ENCODE peak calls at places on chromosomes 3 and 15, in four cellular contexts. E is HepG2, U is HCT116, Q is neuronal stem cell. H is an unnamed sample.

GRCh38 chr3:14234197-14235002 is 55.8 kb downstream of the LSM3 start:
- DNase-seq in E (peak), U (no peak), Q (no peak), H (peak)

GRCh38 chr3:59573911-59574310 is 524.1 kb upstream of the CFAP20DC start:
- DNase-seq in E (no peak), U (no peak), Q (no peak), H (no peak)

GRCh38 chr3:52851348-52851747 is 16.5 kb upstream of the MUSTN1 start:
- DNase-seq in E (peak), U (peak), Q (peak), H (peak)

GRCh38 chr3:171342200-171342599 is 118.0 kb downstream of the TNIK start:
- DNase-seq in E (no peak), U (no peak), Q (no peak), H (no peak)

GRCh38 chr15:90915216-90915807 is 12.2 kb downstream of the MAN2A2 start:
- DNase-seq in E (no peak), U (no peak), Q (no peak), H (no peak)

GRCh38 chr3:73604491-73604890 is 20.2 kb downstream of the PDZRN3 start:
- DNase-seq in E (no peak), U (no peak), Q (no peak), H (peak)

GRCh38 chr3:78899846-78900245 is 868.0 kb downstream of the ROBO1 start:
- DNase-seq in E (no peak), U (no peak), Q (no peak), H (no peak)

GRCh38 chr3:183613366-183614293 is 21.8 kb upstream of the KLHL24 start:
- DNase-seq in E (no peak), U (no peak), Q (no peak), H (no peak)

GRCh38 chr15:23424111-23424904 is 22.7 kb downstream of the GOLGA6L2 start:
- DNase-seq in E (no peak), U (no peak), Q (no peak), H (no peak)

GRCh38 chr3:108907194-108907593 is 46.5 kb downstream of the GUCA1C start:
- DNase-seq in E (no peak), U (no peak), Q (no peak), H (peak)

GRCh38 chr3:151903501-151903991 is 30.1 kb downstream of the SUCNR1 start:
- DNase-seq in E (no peak), U (no peak), Q (no peak), H (peak)

GRCh38 chr3:107285197-107285596 is 92.0 kb upstream of the CCDC54 start:
- DNase-seq in E (no peak), U (no peak), Q (no peak), H (peak)

GRCh38 chr15:78035319-78035718 is 42.2 kb downstream of the TBC1D2B start:
- DNase-seq in E (no peak), U (no peak), Q (no peak), H (no peak)

GRCh38 chr3:149221783-149222517 is at the start of gene CP:
- DNase-seq in E (peak), U (no peak), Q (peak), H (no peak)

GRCh38 chr3:18085429-18085828 is 339.7 kb downstream of the SATB1 start:
- DNase-seq in E (no peak), U (no peak), Q (no peak), H (no peak)

GRCh38 chr3:189911001-189911400 is 209.7 kb downstream of the P3H2 start:
- DNase-seq in E (no peak), U (no peak), Q (no peak), H (no peak)

GRCh38 chr3:29065211-29065785 is 215.6 kb upstream of the RBMS3 start:
- DNase-seq in E (no peak), U (no peak), Q (peak), H (peak)

GRCh38 chr3:182717216-182717615 is 76.1 kb upstream of the ATP11B start:
- DNase-seq in E (no peak), U (no peak), Q (no peak), H (no peak)

GRCh38 chr3:80771085-80771484 is 990.4 kb downstream of the GBE1 start:
- DNase-seq in E (no peak), U (no peak), Q (no peak), H (no peak)

GRCh38 chr3:115100172-115100571 is 46.9 kb downstream of the ZBTB20 start:
- DNase-seq in E (peak), U (no peak), Q (no peak), H (peak)

GRCh38 chr3:52350981-52351761 is 35.1 kb downstream of the DNAH1 start:
- DNase-seq in E (no peak), U (no peak), Q (no peak), H (no peak)

GRCh38 chr3:143037867-143038266 is 36.5 kb downstream of the U2SURP start:
- DNase-seq in E (no peak), U (no peak), Q (no peak), H (no peak)

GRCh38 chr3:114194750-114195149 is 15.9 kb upstream of the DRD3 start:
- DNase-seq in E (no peak), U (no peak), Q (no peak), H (no peak)

GRCh38 chr3:197475514-197475913 is 80.3 kb downstream of the BDH1 start:
- DNase-seq in E (no peak), U (no peak), Q (no peak), H (no peak)

GRCh38 chr3:135090020-135090717 is 295.1 kb downstream of the EPHB1 start:
- DNase-seq in E (no peak), U (no peak), Q (no peak), H (no peak)

GRCh38 chr3:70358978-70359580 is 46.6 kb upstream of the MDFIC2 start:
- DNase-seq in E (peak), U (peak), Q (peak), H (peak)

GRCh38 chr3:184765047-184765729 is 46.8 kb upstream of the VPS8 start:
- DNase-seq in E (no peak), U (no peak), Q (no peak), H (no peak)

GRCh38 chr3:195441476-195441970 is 1.3 kb downstream of the ACAP2 start:
- DNase-seq in E (peak), U (no peak), Q (peak), H (peak)

GRCh38 chr15:57646057-57646456 is 54.4 kb downstream of the MYZAP start:
- DNase-seq in E (no peak), U (no peak), Q (no peak), H (no peak)

GRCh38 chr15:64985382-64986033 is 4.2 kb downstream of the SPG21 start:
- DNase-seq in E (peak), U (no peak), Q (no peak), H (no peak)
- H3K9ac ChIP-seq in E (peak), U (no peak), Q (no peak), H (no peak)

GRCh38 chr15:68842958-68843357 is 22.3 kb upstream of the ANP32A start:
- DNase-seq in E (no peak), U (no peak), Q (no peak), H (no peak)

GRCh38 chr15:68846851-68847439 is 26.2 kb upstream of the ANP32A start:
- DNase-seq in E (no peak), U (no peak), Q (no peak), H (no peak)

GRCh38 chr15:68849477-68849876 is 28.8 kb upstream of the ANP32A start:
- DNase-seq in E (no peak), U (no peak), Q (no peak), H (no peak)

GRCh38 chr15:68844856-68845550 is 24.3 kb upstream of the ANP32A start:
- DNase-seq in E (no peak), U (no peak), Q (no peak), H (no peak)

GRCh38 chr15:68843425-68844311 is 23.0 kb upstream of the ANP32A start:
- DNase-seq in E (no peak), U (no peak), Q (peak), H (peak)
- H3K9ac ChIP-seq in E (no peak), U (no peak), Q (no peak), H (no peak)

GRCh38 chr3:141403576-141403975 is 35.3 kb downstream of the ZBTB38 start:
- DNase-seq in E (no peak), U (no peak), Q (no peak), H (peak)

GRCh38 chr3:141401584-141402475 is 33.5 kb downstream of the ZBTB38 start:
- DNase-seq in E (no peak), U (no peak), Q (no peak), H (peak)

GRCh38 chr3:141399979-141400971 is 32.0 kb downstream of the ZBTB38 start:
- DNase-seq in E (peak), U (no peak), Q (no peak), H (peak)

GRCh38 chr3:141401095-141401494 is 32.8 kb downstream of the ZBTB38 start:
- DNase-seq in E (no peak), U (no peak), Q (no peak), H (peak)

GRCh38 chr3:141402476-141403171 is 34.3 kb downstream of the ZBTB38 start:
- DNase-seq in E (peak), U (no peak), Q (peak), H (peak)
- H3K9ac ChIP-seq in E (peak), U (peak), Q (peak), H (peak)

GRCh38 chr3:124883191-124883747 is 3.9 kb downstream of the ITGB5 start:
- DNase-seq in E (no peak), U (no peak), Q (peak), H (no peak)
- H3K9ac ChIP-seq in E (peak), U (no peak), Q (no peak), H (peak)

GRCh38 chr3:140712301-140712700 is 34.4 kb downstream of the TRIM42 start:
- DNase-seq in E (no peak), U (no peak), Q (no peak), H (no peak)
- H3K9ac ChIP-seq in E (no peak), U (no peak), Q (no peak), H (no peak)